ENCODE peak calls at places on chromosomes 13 and 19, in four cellular contexts. S, Q, K and N are unnamed samples.

GRCh38 chr13:112836940-112837339 is 132.1 kb upstream of the MCF2L start:
- DNase-seq in S (no peak), Q (no peak), K (no peak), N (no peak)

GRCh38 chr19:16628984-16629691 is 1.1 kb upstream of the MED26 start:
- DNase-seq in S (no peak), Q (peak), K (peak), N (peak)

GRCh38 chr19:49347835-49348234 is 12.6 kb downstream of the CD37 start:
- DNase-seq in S (no peak), Q (peak), K (peak), N (peak)

GRCh38 chr19:50719566-50719965 is at the start of gene SHANK1:
- DNase-seq in S (peak), Q (no peak), K (no peak), N (no peak)

GRCh38 chr19:39223703-39224279 is 19.7 kb upstream of the SYCN start:
- DNase-seq in S (no peak), Q (no peak), K (peak), N (peak)

GRCh38 chr13:62613819-62614218 is 1198.2 kb upstream of the PCDH20 start:
- DNase-seq in S (no peak), Q (no peak), K (no peak), N (no peak)

GRCh38 chr13:112996671-112997091 is 27.7 kb downstream of the MCF2L start:
- DNase-seq in S (no peak), Q (no peak), K (no peak), N (no peak)

GRCh38 chr19:16266586-16266942 is 58.1 kb upstream of the KLF2 start:
- DNase-seq in S (no peak), Q (no peak), K (no peak), N (no peak)

GRCh38 chr13:30529085-30529815 is 63.5 kb upstream of the HMGB1 start:
- DNase-seq in S (no peak), Q (no peak), K (no peak), N (no peak)

GRCh38 chr13:43087960-43088580 is 64.7 kb downstream of the DNAJC15 start:
- DNase-seq in S (no peak), Q (no peak), K (peak), N (peak)

GRCh38 chr13:75581874-75582640 is 32.5 kb downstream of the UCHL3 start:
- DNase-seq in S (no peak), Q (no peak), K (peak), N (no peak)

GRCh38 chr19:18461471-18461870 is 23.5 kb upstream of the ISYNA1 start:
- DNase-seq in S (no peak), Q (no peak), K (no peak), N (no peak)

GRCh38 chr13:27174766-27175455 is 3.3 kb upstream of the USP12 start:
- DNase-seq in S (no peak), Q (no peak), K (peak), N (peak)

GRCh38 chr19:43406297-43406696 is 8.4 kb upstream of the TEX101 start:
- DNase-seq in S (no peak), Q (no peak), K (no peak), N (no peak)

GRCh38 chr19:5805465-5806132 is 732 bp downstream of the NRTN start:
- DNase-seq in S (peak), Q (no peak), K (peak), N (peak)

GRCh38 chr19:56117376-56117884 is 3.7 kb downstream of the ZNF787 start:
- DNase-seq in S (peak), Q (no peak), K (no peak), N (no peak)

GRCh38 chr13:29624997-29625396 is 29.5 kb upstream of the SLC7A1 start:
- DNase-seq in S (no peak), Q (no peak), K (no peak), N (no peak)

GRCh38 chr19:33246729-33247440 is 21.2 kb upstream of the SLC7A10 start:
- DNase-seq in S (peak), Q (no peak), K (no peak), N (no peak)

GRCh38 chr19:6842871-6843607 is 44.3 kb upstream of the ADGRE1 start:
- DNase-seq in S (no peak), Q (no peak), K (no peak), N (no peak)

GRCh38 chr13:29887030-29887557 is 36.7 kb upstream of the UBL3 start:
- DNase-seq in S (no peak), Q (no peak), K (no peak), N (no peak)

GRCh38 chr19:35717665-35718344 is at the start of gene KMT2B:
- DNase-seq in S (peak), Q (no peak), K (no peak), N (no peak)

GRCh38 chr19:15836595-15837398 is 21.3 kb upstream of the OR10H1 start:
- DNase-seq in S (peak), Q (peak), K (peak), N (no peak)

GRCh38 chr19:48333467-48334384 is 8.4 kb downstream of the EMP3 start:
- DNase-seq in S (peak), Q (no peak), K (peak), N (peak)